ENCODE peak calls at places on chromosome 5, in six cellular contexts. L is lower lobe of right lung, B is neural progenitor cell, F is choroid plexus epithelial cell, S is astrocyte of the spinal cord, G is prostate gland. Y is an unnamed sample.

GRCh38 chr5:140075371-140075770 is 32.3 kb upstream of the NRG2 start:
- DNase-seq in L (no peak), B (no peak), F (peak), S (no peak), G (no peak), Y (peak)

GRCh38 chr5:161847447-161847846 is 473 bp upstream of the GABRA1 start:
- DNase-seq in L (no peak), B (peak), F (no peak), S (no peak), G (no peak), Y (no peak)

GRCh38 chr5:107772418-107773310 is 101.9 kb upstream of the EFNA5 start:
- DNase-seq in L (no peak), B (peak), F (no peak), S (no peak), G (no peak), Y (no peak)

GRCh38 chr5:14752497-14753071 is 88.1 kb downstream of the OTULIN start:
- DNase-seq in L (no peak), B (no peak), F (no peak), S (no peak), G (no peak), Y (no peak)

GRCh38 chr5:112892776-112893175 is 29.3 kb downstream of the REEP5 start:
- DNase-seq in L (no peak), B (no peak), F (no peak), S (no peak), G (no peak), Y (no peak)

GRCh38 chr5:1778138-1779020 is 21.3 kb downstream of the MRPL36 start:
- DNase-seq in L (no peak), B (no peak), F (no peak), S (no peak), G (no peak), Y (no peak)

GRCh38 chr5:159864885-159865622 is 51.2 kb upstream of the ADRA1B start:
- DNase-seq in L (no peak), B (no peak), F (no peak), S (no peak), G (no peak), Y (peak)

GRCh38 chr5:98934581-98934980 is 5.8 kb upstream of the CHD1 start:
- DNase-seq in L (no peak), B (no peak), F (peak), S (peak), G (no peak), Y (no peak)

GRCh38 chr5:77430726-77431125 is 61.4 kb downstream of the WDR41 start:
- DNase-seq in L (no peak), B (no peak), F (no peak), S (no peak), G (no peak), Y (no peak)

GRCh38 chr5:61286446-61287132 is 45.5 kb upstream of the ZSWIM6 start:
- DNase-seq in L (no peak), B (no peak), F (no peak), S (peak), G (no peak), Y (no peak)

GRCh38 chr5:131496400-131496713 is 138.7 kb downstream of the RAPGEF6 start:
- DNase-seq in L (no peak), B (no peak), F (no peak), S (no peak), G (no peak), Y (peak)

GRCh38 chr5:108567429-108567828 is 180.3 kb upstream of the FER start:
- DNase-seq in L (no peak), B (no peak), F (no peak), S (no peak), G (no peak), Y (no peak)

GRCh38 chr5:169695025-169695625 is 58.0 kb downstream of the DOCK2 start:
- DNase-seq in L (no peak), B (no peak), F (no peak), S (no peak), G (no peak), Y (no peak)

GRCh38 chr5:165981721-165982120 is 2309.7 kb upstream of the WWC1 start:
- DNase-seq in L (no peak), B (no peak), F (no peak), S (no peak), G (no peak), Y (no peak)

GRCh38 chr5:138542956-138543729 is at the start of gene ETF1:
- DNase-seq in L (peak), B (peak), F (peak), S (peak), G (peak), Y (peak)
- TF ChIP-seq CTCF in L (no peak), B (no peak), F (no peak), S (no peak), G (peak), Y (no peak)

DNA sequence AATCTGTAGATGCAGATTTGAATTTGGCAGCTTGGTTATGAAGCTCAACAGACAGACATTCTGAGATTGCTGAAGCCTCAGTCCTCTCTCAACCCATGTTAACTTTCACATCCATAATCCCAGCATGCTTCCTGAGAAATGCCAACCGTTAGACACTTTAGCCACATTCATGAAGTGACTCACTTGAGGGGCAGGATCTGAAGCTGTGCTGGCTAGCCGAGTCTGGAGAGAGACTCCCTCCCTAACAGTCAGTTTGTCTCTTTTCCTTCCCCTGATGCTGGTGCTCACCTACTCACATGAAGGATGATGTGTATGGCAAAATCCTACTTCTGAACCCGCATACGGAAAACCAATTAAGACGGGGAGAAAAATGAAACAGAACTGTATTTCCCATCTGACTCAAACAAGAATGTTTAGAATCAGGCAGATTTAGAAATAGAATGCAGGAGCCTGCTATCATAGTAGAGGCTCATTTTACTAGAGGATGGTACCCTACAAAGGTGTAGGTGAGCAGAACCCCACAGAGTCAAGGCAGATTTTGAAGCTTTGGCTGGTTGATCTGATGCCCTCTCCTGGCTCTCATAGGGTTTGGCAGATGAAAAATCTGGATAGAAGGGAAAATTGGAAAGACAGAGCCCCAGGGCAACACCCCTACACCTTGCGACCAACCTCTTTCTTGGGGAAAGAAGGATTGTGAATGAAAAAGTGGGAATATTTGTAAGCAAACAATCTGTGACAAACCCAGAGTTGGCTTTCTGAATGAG is 150.9 kb upstream of the LHFPL2 start:
- DNase-seq in L (no peak), B (no peak), F (peak), S (peak), G (no peak), Y (no peak)
- TF ChIP-seq CTCF in L (no peak), B (no peak), F (peak), S (peak), G (no peak), Y (no peak)

GRCh38 chr5:179343902-179344300 is 1.4 kb downstream of the ADAMTS2 start:
- DNase-seq in L (no peak), B (peak), F (peak), S (no peak), G (no peak), Y (no peak)
- TF ChIP-seq CTCF in L (peak), B (peak), F (peak), S (peak), G (peak), Y (no peak)

GRCh38 chr5:151570058-151570457 is 21.1 kb downstream of the FAT2 start:
- DNase-seq in L (no peak), B (no peak), F (no peak), S (no peak), G (no peak), Y (no peak)
- TF ChIP-seq CTCF in L (no peak), B (no peak), F (no peak), S (no peak), G (no peak), Y (no peak)

GRCh38 chr5:398475-399295 is 44.3 kb upstream of the EXOC3 start:
- DNase-seq in L (no peak), B (no peak), F (no peak), S (no peak), G (peak), Y (no peak)

GRCh38 chr5:401216-402034 is 41.6 kb upstream of the EXOC3 start:
- DNase-seq in L (no peak), B (no peak), F (no peak), S (no peak), G (peak), Y (peak)

GRCh38 chr5:400282-401215 is 42.4 kb upstream of the EXOC3 start:
- DNase-seq in L (no peak), B (no peak), F (no peak), S (peak), G (peak), Y (peak)

GRCh38 chr5:396715-397032 is 46.3 kb upstream of the EXOC3 start:
- DNase-seq in L (no peak), B (no peak), F (no peak), S (no peak), G (peak), Y (no peak)

DNA sequence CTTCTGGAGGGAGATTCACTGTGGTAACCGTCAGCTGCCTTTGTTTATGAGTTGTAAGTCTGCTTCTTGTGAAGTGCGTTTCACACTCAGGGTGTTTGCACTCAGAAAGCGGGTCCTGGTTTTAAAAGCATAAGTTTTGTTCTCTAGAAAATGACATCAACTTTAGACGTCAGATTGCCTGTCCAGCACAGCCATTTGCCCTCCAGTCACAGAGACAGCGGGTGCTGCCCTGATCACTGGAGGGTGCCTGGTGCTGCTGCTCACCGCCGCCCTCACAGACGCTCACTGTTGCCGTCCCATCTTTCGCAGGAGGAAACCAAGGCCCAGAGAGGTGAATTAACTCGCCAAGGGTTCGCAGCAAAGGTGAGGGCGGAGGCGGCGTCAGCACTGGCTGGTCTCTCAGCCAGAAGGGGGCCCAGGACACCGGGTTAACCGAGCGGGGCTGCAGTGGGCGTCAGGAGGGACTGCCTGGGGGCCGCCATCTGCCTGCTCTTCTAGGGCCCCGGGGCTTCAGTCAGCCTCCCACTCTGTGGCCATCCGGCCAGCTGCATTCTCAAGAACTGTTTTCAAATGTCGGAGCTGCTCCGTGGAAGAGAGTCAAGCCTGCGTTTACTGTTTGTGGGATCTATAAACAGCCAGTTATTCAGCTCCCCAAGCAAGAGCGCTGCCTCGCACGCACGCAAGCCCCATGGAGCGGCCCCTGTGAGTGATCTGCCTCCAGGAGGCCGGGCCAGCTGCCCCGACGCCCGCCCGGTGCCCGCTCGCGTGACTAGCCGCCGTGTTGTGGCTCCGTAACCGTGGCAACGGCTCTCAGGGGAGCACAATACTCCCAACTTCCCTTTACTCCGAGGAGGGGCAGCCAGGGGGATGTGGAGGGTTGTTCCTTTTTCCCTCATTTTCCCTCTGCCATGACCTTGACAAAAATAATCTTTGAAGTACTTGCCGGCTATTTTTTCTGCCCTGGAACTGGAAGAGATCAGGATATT is 43.4 kb upstream of the EXOC3 start:
- DNase-seq in L (peak), B (peak), F (peak), S (peak), G (peak), Y (peak)
- TF ChIP-seq CTCF in L (no peak), B (no peak), F (no peak), S (no peak), G (no peak), Y (no peak)

GRCh38 chr5:42912184-42912766 is 100.6 kb upstream of the SELENOP start:
- DNase-seq in L (no peak), B (peak), F (peak), S (peak), G (peak), Y (peak)
- TF ChIP-seq CTCF in L (peak), B (peak), F (peak), S (peak), G (peak), Y (peak)

DNA sequence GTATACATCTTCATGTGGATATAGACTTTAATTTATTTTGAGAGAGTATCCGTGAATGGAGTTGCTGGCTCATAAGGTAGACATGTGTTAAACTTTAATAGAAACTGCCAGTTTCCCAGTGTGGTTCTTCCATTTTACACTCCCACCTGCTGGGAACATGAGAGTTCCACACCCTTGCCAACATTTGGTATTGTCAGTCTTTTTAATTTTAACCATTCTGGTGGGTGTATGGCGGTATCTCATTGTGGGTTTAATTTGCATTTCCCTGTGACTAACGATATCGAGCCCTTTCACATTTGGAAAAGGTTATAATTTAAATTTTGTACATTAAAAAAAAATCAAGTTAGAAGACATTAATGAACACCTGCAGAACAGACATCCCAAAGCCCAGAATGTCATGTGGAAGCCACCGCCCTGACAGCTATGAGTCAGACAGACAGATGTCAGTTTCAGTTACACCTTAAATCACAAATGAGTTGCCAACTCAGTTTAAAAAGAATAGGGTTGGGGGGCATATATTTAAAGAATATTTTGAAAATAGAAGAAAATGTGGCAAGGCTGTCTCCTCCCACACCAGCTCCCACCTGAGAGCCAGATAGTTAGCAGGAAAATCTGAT is 36.9 kb downstream of the ANKRD33B start:
- DNase-seq in L (no peak), B (no peak), F (no peak), S (peak), G (no peak), Y (no peak)
- TF ChIP-seq CTCF in L (no peak), B (no peak), F (no peak), S (no peak), G (no peak), Y (no peak)

GRCh38 chr5:172695431-172696054 is 54.5 kb downstream of the NEURL1B start:
- DNase-seq in L (no peak), B (no peak), F (no peak), S (no peak), G (no peak), Y (no peak)
- TF ChIP-seq CTCF in L (no peak), B (no peak), F (no peak), S (no peak), G (no peak), Y (no peak)

GRCh38 chr5:59380350-59380951 is 513.1 kb downstream of the PDE4D start:
- DNase-seq in L (no peak), B (peak), F (peak), S (peak), G (peak), Y (peak)
- TF ChIP-seq CTCF in L (peak), B (peak), F (peak), S (peak), G (peak), Y (peak)